ENCODE peak calls at places on chromosomes 6 and 20, in nine cellular contexts. F, X, W, C, U, S, Y, Q and B are unnamed samples.

GRCh38 chr6:126033696-126034095 is 47.4 kb downstream of the TRMT11 start:
- DNase-seq in F (peak), X (no peak), W (peak), C (peak), U (peak), S (peak), Y (peak), Q (no peak), B (peak)

GRCh38 chr6:45115696-45116095 is 212.4 kb upstream of the RUNX2 start:
- DNase-seq in F (no peak), X (no peak), W (peak), C (no peak), U (no peak), S (no peak), Y (peak), Q (no peak), B (peak)

GRCh38 chr20:43398676-43399324 is 58.9 kb upstream of the SRSF6 start:
- DNase-seq in F (no peak), X (no peak), W (no peak), C (no peak), U (no peak), S (no peak), Y (no peak), Q (no peak), B (no peak)

GRCh38 chr20:39097889-39098288 is 135.7 kb downstream of the DHX35 start:
- DNase-seq in F (no peak), X (no peak), W (no peak), C (no peak), U (no peak), S (no peak), Y (no peak), Q (no peak), B (no peak)

GRCh38 chr6:33276581-33276863 is 401 bp upstream of the B3GALT4 start:
- DNase-seq in F (peak), X (no peak), W (no peak), C (no peak), U (no peak), S (no peak), Y (no peak), Q (no peak), B (no peak)

GRCh38 chr20:5900908-5901307 is 49.4 kb downstream of the TRMT6 start:
- DNase-seq in F (no peak), X (no peak), W (no peak), C (no peak), U (no peak), S (no peak), Y (no peak), Q (no peak), B (no peak)

GRCh38 chr6:16067568-16067967 is 61.3 kb upstream of the MYLIP start:
- DNase-seq in F (no peak), X (no peak), W (no peak), C (no peak), U (no peak), S (no peak), Y (no peak), Q (no peak), B (no peak)

GRCh38 chr6:75201901-75202672 is 3.8 kb downstream of the COL12A1 start:
- DNase-seq in F (no peak), X (peak), W (peak), C (peak), U (peak), S (peak), Y (no peak), Q (peak), B (no peak)

GRCh38 chr6:166307082-166307980 is 861 bp downstream of the PRR18 start:
- DNase-seq in F (no peak), X (no peak), W (no peak), C (peak), U (no peak), S (peak), Y (no peak), Q (no peak), B (no peak)

GRCh38 chr20:15760217-15760567 is 813.1 kb downstream of the KIF16B start:
- DNase-seq in F (no peak), X (no peak), W (no peak), C (no peak), U (no peak), S (no peak), Y (no peak), Q (no peak), B (no peak)

GRCh38 chr20:31720486-31721407 is 1.9 kb downstream of the BCL2L1 start:
- DNase-seq in F (no peak), X (no peak), W (no peak), C (no peak), U (no peak), S (no peak), Y (peak), Q (no peak), B (no peak)

GRCh38 chr20:25500880-25501351 is 84.4 kb downstream of the NINL start:
- DNase-seq in F (no peak), X (no peak), W (no peak), C (no peak), U (no peak), S (no peak), Y (no peak), Q (no peak), B (no peak)

GRCh38 chr20:25499031-25499430 is 86.3 kb downstream of the NINL start:
- DNase-seq in F (no peak), X (no peak), W (no peak), C (no peak), U (no peak), S (no peak), Y (no peak), Q (no peak), B (no peak)

GRCh38 chr20:25497586-25498279 is 87.6 kb downstream of the NINL start:
- DNase-seq in F (no peak), X (no peak), W (no peak), C (no peak), U (no peak), S (no peak), Y (no peak), Q (no peak), B (no peak)

GRCh38 chr20:25498280-25498606 is 87.1 kb downstream of the NINL start:
- DNase-seq in F (no peak), X (no peak), W (no peak), C (no peak), U (no peak), S (no peak), Y (no peak), Q (no peak), B (no peak)

GRCh38 chr20:25499855-25500434 is 85.4 kb downstream of the NINL start:
- DNase-seq in F (no peak), X (no peak), W (no peak), C (no peak), U (no peak), S (no peak), Y (no peak), Q (no peak), B (no peak)
- TF ChIP-seq CTCF in F (no peak), X (no peak), W (no peak), C (no peak), U (no peak), S (no peak), Y (no peak), Q (no peak), B (peak)

DNA sequence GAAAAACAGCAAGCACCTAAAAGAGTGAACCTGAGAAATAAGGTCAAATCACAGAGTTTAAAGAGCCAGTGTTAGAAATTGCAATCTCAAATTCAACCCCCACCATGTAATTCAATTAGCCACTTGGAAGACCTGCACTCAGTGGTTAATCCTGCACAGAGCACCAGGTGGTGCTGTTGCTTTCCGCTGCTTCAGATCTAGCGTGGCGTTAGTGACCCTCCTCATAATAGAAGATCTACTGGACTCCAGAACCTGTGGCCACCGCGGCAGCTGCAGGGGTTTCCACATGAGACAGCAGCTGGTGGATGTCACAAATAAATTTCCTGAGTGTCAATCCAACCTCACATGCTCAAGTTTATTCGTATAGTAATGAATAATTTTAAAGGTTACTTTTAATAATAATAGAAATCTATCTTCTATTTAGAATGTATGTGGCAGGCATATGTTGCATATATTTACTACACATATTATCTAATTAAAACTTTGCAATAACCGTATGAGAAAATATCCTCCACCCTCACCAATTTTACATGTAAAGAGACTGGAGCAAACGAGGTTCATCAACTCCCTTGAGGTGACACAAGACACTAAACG is 84.4 kb downstream of the SYNE1 start:
- DNase-seq in F (peak), X (peak), W (peak), C (peak), U (peak), S (peak), Y (peak), Q (peak), B (peak)
- TF ChIP-seq CTCF in F (peak), X (peak), W (peak), C (peak), U (peak), S (peak), Y (peak), Q (peak), B (peak)

GRCh38 chr20:64257107-64257757 is 1.7 kb downstream of the PCMTD2 start:
- DNase-seq in F (no peak), X (no peak), W (no peak), C (no peak), U (no peak), S (no peak), Y (no peak), Q (no peak), B (no peak)

GRCh38 chr20:64254571-64255360 is 782 bp upstream of the PCMTD2 start:
- DNase-seq in F (no peak), X (no peak), W (no peak), C (no peak), U (no peak), S (no peak), Y (peak), Q (no peak), B (no peak)

GRCh38 chr20:64256282-64256947 is 867 bp downstream of the PCMTD2 start:
- DNase-seq in F (peak), X (no peak), W (no peak), C (no peak), U (no peak), S (no peak), Y (no peak), Q (no peak), B (no peak)

GRCh38 chr20:64254156-64254555 is 1.4 kb upstream of the PCMTD2 start:
- DNase-seq in F (no peak), X (no peak), W (no peak), C (no peak), U (no peak), S (no peak), Y (no peak), Q (no peak), B (no peak)

GRCh38 chr20:64255361-64256281 is at the start of gene PCMTD2:
- DNase-seq in F (peak), X (peak), W (peak), C (peak), U (peak), S (peak), Y (peak), Q (peak), B (peak)
- TF ChIP-seq CTCF in F (no peak), X (no peak), W (no peak), C (no peak), U (no peak), S (no peak), Y (no peak), Q (no peak), B (peak)

GRCh38 chr20:58839474-58839874 is 11.2 kb downstream of the GNAS-AS1 start:
- DNase-seq in F (peak), X (peak), W (peak), C (peak), U (no peak), S (peak), Y (peak), Q (no peak), B (peak)
- TF ChIP-seq CTCF in F (peak), X (peak), W (peak), C (peak), U (peak), S (peak), Y (peak), Q (peak), B (peak)

GRCh38 chr6:24936641-24937317 is 1.0 kb upstream of the RIPOR2 start:
- DNase-seq in F (no peak), X (no peak), W (peak), C (no peak), U (no peak), S (no peak), Y (peak), Q (no peak), B (no peak)
- TF ChIP-seq CTCF in F (no peak), X (no peak), W (no peak), C (no peak), U (no peak), S (no peak), Y (no peak), Q (no peak), B (no peak)

DNA sequence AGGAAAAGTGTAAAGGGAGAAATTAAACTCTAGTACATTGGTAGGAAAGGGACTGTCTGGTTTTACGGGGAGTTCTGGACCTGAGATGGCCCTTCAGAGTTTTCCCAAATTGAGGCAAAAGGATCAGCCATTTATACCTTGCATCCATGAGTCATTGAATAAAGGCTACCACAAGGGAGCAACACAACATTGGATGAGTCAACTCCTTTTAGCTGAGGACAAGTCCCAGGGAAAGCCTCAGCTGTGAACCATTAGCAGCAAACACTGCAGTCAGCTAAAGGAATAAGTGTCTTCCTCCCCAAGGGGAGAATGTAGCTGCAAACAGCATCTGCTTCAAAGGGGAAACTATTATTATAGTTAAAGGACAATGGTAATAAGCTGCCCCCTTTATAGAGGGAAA is 468.7 kb upstream of the ID4 start:
- DNase-seq in F (peak), X (no peak), W (peak), C (no peak), U (no peak), S (no peak), Y (peak), Q (no peak), B (peak)
- TF ChIP-seq CTCF in F (no peak), X (no peak), W (no peak), C (no peak), U (no peak), S (no peak), Y (peak), Q (no peak), B (no peak)

DNA sequence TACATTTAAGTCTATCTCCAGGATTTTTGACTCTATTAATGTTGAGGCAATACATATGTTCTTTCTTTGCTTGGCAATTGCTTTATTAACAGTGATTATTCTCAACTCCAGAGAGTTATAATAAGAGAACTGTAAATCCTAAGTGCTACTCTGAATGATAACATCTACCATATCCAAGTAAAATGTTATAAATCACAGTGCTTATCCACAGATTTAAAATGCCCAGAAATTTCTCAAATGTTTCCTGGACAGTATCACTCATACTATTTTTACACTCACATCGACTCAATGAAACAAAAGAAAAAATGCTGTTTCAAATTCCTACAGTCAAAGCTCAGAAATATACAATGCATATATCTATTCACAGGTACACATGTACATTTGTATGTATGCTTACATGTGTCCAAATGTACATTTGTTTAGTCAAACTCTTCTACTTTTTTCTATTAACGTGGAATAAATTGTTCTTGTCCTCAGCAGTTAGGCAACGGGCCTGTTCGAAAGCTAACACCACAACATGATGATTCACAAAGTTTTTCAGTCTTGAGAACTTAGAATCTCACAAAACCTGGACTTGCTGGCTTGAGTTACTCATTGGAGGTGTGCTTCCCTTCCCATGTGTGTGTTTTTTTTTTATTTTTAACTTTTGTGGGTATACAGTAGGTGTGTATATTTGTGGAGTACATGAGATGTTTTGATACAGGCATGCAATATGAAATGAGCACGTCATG is 193.0 kb downstream of the GJA10 start:
- DNase-seq in F (peak), X (no peak), W (peak), C (no peak), U (no peak), S (no peak), Y (peak), Q (no peak), B (no peak)
- TF ChIP-seq CTCF in F (no peak), X (no peak), W (no peak), C (no peak), U (no peak), S (no peak), Y (no peak), Q (no peak), B (no peak)

DNA sequence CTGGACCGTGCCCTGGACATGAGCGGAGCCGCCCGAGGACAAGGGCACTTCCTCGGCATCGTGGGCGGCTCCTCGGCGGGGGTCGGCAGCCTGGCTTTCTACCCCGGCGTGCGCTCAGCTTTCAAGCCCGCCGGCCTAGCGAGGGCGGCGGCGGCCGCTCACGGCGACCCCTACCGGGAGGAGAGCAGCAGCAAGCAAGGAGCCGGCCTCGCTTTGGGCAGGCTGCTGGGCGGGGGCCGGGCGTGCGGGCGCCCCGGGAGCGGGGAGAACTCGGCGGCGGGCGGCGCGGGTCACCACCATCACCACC is 6.7 kb downstream of the PRDM13 start:
- DNase-seq in F (peak), X (peak), W (peak), C (peak), U (no peak), S (peak), Y (no peak), Q (no peak), B (no peak)
- TF ChIP-seq CTCF in F (peak), X (peak), W (peak), C (peak), U (peak), S (peak), Y (no peak), Q (peak), B (peak)

GRCh38 chr6:120411394-120411793 is 922.9 kb downstream of the TBC1D32 start:
- DNase-seq in F (no peak), X (no peak), W (no peak), C (no peak), U (no peak), S (no peak), Y (no peak), Q (no peak), B (no peak)

GRCh38 chr6:120410586-120410985 is 923.7 kb downstream of the TBC1D32 start:
- DNase-seq in F (no peak), X (no peak), W (no peak), C (no peak), U (no peak), S (no peak), Y (peak), Q (no peak), B (no peak)

GRCh38 chr6:120407696-120408095 is 926.6 kb downstream of the TBC1D32 start:
- DNase-seq in F (no peak), X (no peak), W (no peak), C (no peak), U (no peak), S (no peak), Y (no peak), Q (no peak), B (no peak)

DNA sequence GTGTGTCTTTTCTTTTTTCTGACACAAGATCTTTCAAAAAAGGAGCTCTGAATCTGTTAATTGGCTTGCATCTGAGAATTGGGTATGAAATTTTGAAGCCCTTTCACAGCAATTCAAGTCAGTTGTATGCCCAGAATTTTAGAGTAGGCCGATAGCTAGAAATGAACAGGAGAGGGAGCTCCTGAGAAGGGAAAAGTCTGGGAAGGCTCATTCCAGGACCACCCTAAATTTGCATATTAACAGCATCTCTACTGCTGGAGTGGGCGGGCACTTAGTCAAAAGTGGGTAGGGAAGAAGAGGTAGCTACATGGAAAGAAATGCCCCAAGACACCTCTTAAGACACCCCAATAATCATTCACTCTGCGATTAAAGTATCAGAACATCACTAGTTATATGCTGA is 928.3 kb downstream of the TBC1D32 start:
- DNase-seq in F (no peak), X (no peak), W (no peak), C (no peak), U (no peak), S (no peak), Y (peak), Q (no peak), B (no peak)
- TF ChIP-seq CTCF in F (no peak), X (no peak), W (no peak), C (no peak), U (no peak), S (peak), Y (peak), Q (no peak), B (no peak)

GRCh38 chr6:147817042-147817689 is 308.7 kb downstream of the SAMD5 start:
- DNase-seq in F (no peak), X (no peak), W (no peak), C (no peak), U (no peak), S (no peak), Y (no peak), Q (no peak), B (no peak)
- TF ChIP-seq CTCF in F (no peak), X (no peak), W (no peak), C (no peak), U (no peak), S (no peak), Y (no peak), Q (no peak), B (no peak)